ENCODE peak calls at places on chromosomes 6 and 20, in five cellular contexts. A is CD4-positive, alpha-beta memory T cell; I is IMR-90; L is psoas muscle; X is HCT116. O is an unnamed sample.

GRCh38 chr6:160996316-160996715 is 4.7 kb downstream of the MAP3K4 start:
- DNase-seq in L (no peak), X (no peak), A (no peak), I (no peak), O (no peak)

GRCh38 chr20:56352656-56353055 is 6.1 kb upstream of the FAM210B start:
- DNase-seq in I (peak; percentile 27), A (no peak), L (no peak), X (no peak), O (no peak)

GRCh38 chr6:169160855-169161560 is 92.6 kb downstream of the THBS2 start:
- DNase-seq in L (no peak), X (no peak), A (no peak), I (no peak), O (no peak)

GRCh38 chr6:90770778-90771177 is 183.9 kb upstream of the MAP3K7 start:
- DNase-seq in A (no peak), I (no peak), L (no peak), X (no peak), O (no peak)

GRCh38 chr20:38326309-38326708 is 20.0 kb upstream of the LBP start:
- DNase-seq in I (no peak), A (no peak), X (no peak), L (no peak), O (no peak)

GRCh38 chr20:46282669-46283068 is 25.6 kb downstream of the CDH22 start:
- DNase-seq in L (no peak), X (no peak), I (no peak), A (no peak), O (no peak)

GRCh38 chr6:128282956-128283355 is 237.4 kb downstream of the PTPRK start:
- DNase-seq in X (no peak), A (no peak), L (no peak), I (no peak), O (no peak)

GRCh38 chr6:44932651-44933091 is 395.5 kb upstream of the RUNX2 start:
- DNase-seq in I (no peak), A (peak; percentile 60), X (no peak), L (no peak), O (peak; percentile 34)

GRCh38 chr20:14991023-14991422 is 653.6 kb upstream of the FLRT3 start:
- DNase-seq in L (no peak), X (no peak), A (no peak), I (no peak), O (no peak)

GRCh38 chr20:34318609-34319443 is 15.7 kb upstream of the AHCY start:
- DNase-seq in L (no peak), X (no peak), I (no peak), A (no peak), O (no peak)

GRCh38 chr6:148868314-148868713 is 121.5 kb downstream of the UST start:
- DNase-seq in I (peak; percentile 86), L (no peak), X (no peak), A (no peak), O (no peak)

GRCh38 chr6:19845271-19846046 is 8.3 kb downstream of the ID4 start:
- DNase-seq in I (peak; percentile 58), X (no peak), A (no peak), L (no peak), O (no peak)
- H3K27me3 ChIP-seq in I (no peaks in the 10 kb centered on the region), X (no peaks in the 10 kb centered on the region), A (no peaks in the 10 kb centered on the region), L (no peaks in the 10 kb centered on the region), O (no peaks in the 10 kb centered on the region)

DNA sequence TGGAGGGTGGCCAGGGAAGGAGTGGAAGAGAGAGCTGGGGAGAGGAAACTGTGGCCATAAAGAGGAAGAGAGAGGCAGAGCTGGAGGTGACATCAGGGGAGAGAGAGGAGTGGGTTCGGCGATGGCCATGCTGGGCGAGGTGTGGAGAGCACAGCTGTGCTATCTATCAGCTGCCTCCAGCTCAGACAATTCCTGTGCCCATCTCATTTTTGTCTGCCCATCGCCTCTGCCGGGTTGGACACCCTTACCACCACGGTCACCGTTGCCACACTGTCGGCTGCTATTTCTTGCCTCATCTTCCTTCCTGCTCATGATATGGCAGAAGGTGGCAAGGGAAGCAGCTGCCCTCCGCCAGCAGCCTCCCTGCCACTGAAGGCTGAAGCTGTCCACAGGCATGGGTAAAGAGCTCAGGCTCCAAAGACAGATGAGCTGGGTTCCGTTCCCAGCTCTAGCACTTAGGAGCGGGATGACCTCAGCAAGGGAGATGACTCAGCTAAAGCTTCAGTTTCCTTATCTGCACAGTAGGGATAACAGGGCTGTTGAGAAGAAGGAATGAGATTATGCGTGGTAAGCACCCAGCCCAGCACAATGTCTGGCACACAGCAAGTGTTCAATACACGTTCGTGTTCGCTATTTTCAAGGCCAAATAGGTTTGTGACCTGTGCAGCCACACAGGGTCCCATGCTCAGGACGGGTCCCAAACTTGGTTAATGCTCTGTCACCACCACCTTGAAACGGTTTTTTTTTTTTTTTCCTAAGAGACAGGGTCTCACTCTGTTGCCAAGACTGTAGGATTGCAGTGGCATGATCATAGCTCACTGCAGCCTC is 21.9 kb upstream of the TAF8 start:
- DNase-seq in X (no peak), A (no peak), L (no peak), I (peak; percentile 86), O (no peak)
- H3K4me1 ChIP-seq in X (peaks cover 9% of the 10 kb centered on the region), A (peaks cover 98% of the 10 kb centered on the region), L (peaks cover 23% of the 10 kb centered on the region), I (peaks cover 9% of the 10 kb centered on the region), O (peaks cover 84% of the 10 kb centered on the region)

DNA sequence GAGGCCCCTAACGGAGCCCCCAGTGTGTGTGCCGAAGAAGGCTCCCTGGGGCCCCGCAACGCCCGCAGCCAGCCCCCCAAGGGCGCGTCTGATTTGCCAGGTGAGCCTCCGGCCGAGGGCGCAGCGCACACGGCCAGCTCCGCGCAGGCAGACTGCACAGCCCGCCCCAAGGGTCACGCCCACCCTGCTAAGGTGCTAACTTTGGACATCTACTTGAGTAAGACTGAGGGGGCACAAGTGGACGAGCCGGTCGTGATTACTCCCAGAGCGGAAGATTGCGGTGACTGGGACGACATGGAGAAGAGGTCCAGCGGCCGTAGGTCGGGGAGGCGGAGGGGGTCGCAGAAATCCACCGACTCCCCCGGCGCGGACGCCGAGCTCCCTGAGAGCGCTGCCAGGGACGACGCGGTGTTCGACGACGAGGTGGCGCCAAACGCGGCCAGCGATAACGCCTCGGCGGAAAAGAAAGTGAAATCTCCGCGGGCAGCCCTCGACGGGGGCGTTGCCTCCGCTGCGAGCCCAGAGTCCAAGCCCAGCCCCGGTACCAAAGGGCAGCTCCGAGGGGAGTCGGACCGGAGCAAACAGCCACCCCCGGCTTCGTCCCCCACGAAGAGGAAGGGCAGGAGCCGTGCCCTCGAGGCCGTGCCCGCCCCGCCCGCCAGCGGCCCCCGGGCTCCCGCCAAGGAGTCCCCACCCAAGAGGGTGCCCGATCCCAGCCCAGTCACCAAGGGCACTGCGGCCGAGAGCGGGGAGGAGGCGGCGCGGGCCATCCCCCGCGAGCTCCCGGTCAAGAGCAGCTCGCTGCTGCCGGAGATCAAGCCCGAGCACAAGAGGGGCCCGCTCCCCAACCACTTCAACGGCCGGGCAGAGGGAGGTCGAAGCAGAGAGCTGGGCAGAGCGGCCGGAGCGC is 117.0 kb downstream of the RTN4IP1 start:
- DNase-seq in X (no peak), I (no peak), L (peak; percentile 70), A (peak; percentile 80), O (peak; percentile 59)
- H3K27me3 ChIP-seq in X (no peaks in the 10 kb centered on the region), I (peaks cover 30% of the 10 kb centered on the region), L (peaks cover 3% of the 10 kb centered on the region), A (no peaks in the 10 kb centered on the region), O (no peaks in the 10 kb centered on the region)

DNA sequence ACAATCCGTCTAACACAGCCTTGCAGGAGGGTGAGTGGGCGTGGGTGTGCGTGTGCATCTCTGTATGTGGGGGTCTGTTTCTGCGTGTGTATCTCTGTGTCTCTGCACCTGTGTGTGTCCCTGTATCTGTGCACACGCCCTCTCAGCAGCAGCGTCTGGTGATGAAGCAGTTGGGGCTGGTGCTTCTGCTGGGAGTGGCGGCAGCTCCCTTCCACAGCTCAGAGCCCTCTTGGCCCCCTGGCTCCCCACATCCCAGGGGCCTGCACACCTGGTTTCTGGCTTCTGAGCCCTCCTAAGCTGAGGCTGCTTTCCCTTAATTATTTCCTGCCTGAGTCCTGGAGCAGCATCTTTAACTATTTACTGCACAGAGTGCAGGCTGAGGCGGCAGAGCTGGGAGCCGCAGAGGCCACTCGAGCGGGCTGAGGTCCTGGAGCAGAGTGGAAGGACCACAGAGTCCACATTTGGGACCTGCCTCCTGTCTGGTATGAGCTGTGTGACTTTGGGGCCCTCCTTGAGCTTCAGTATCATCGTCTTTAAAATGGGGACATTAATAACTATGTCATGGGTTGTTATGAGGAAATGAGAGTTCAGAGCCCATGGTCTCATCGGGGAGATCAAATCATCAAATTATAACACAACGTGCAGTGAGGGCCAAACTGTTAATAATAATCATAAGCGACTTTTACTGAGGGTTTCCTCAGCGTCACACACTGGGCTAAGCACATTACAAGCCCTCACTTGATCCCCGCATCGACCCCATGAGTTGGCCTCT is 49.7 kb upstream of the CCDC167 start:
- DNase-seq in X (no peak), A (no peak), I (no peak), L (no peak), O (no peak)
- H3K4me1 ChIP-seq in X (peaks cover 11% of the 10 kb centered on the region), A (peaks cover 39% of the 10 kb centered on the region), I (peaks cover 15% of the 10 kb centered on the region), L (no peaks in the 10 kb centered on the region), O (peaks cover 11% of the 10 kb centered on the region)

O was measured in effector memory CD4-positive, alpha-beta T cell.